ENCODE peak calls at places on chromosome 7, in six cellular contexts. I is kidney, S is iPS-NIHi11, D is hypothalamus, C is HEK293T, F is HT-29. K is an unnamed sample.
A peak's percentile ranks its signal among the peaks of the same experiment; 100 is the strongest.

GRCh38 chr7:843230-843629 is 11.0 kb downstream of the SUN1 start:
- DNase-seq in I (no peak), S (no peak), D (no peak), C (no peak), F (no peak), K (no peak)

GRCh38 chr7:55594414-55594813 is 22.1 kb upstream of the VOPP1 start:
- DNase-seq in I (peak; percentile 56), S (no peak), D (no peak), C (no peak), F (no peak), K (no peak)

GRCh38 chr7:98826811-98827231 is 43.0 kb downstream of the TMEM130 start:
- DNase-seq in I (no peak), S (peak; percentile 44), D (peak; percentile 55), C (no peak), F (no peak), K (peak; percentile 60)

GRCh38 chr7:148650232-148650858 is 48.4 kb upstream of the CUL1 start:
- DNase-seq in I (no peak), S (no peak), D (no peak), C (no peak), F (no peak), K (peak; percentile 65)

GRCh38 chr7:139436806-139437205 is 46.7 kb downstream of the KLRG2 start:
- DNase-seq in I (no peak), S (no peak), D (no peak), C (no peak), F (no peak), K (no peak)

GRCh38 chr7:43593010-43593409 is 10.1 kb downstream of the STK17A start:
- DNase-seq in I (no peak), S (no peak), D (no peak), C (no peak), F (no peak), K (peak; percentile 12)

GRCh38 chr7:17140421-17140820 is 158.0 kb upstream of the AHR start:
- DNase-seq in I (no peak), S (no peak), D (no peak), C (no peak), F (peak; percentile 40), K (no peak)

GRCh38 chr7:74656421-74656910 is 1.1 kb upstream of the GTF2I start:
- DNase-seq in I (peak; percentile 88), S (peak; percentile 55), D (peak; percentile 80), C (peak; percentile 29), F (peak; percentile 65), K (peak; percentile 17)

GRCh38 chr7:5564894-5565293 is 141.3 kb upstream of the TNRC18 start:
- DNase-seq in I (no peak), S (no peak), D (no peak), C (no peak), F (no peak), K (peak; percentile 51)

GRCh38 chr7:116552616-116553015 is 27.8 kb downstream of the CAV1 start:
- DNase-seq in I (no peak), S (no peak), D (no peak), C (no peak), F (no peak), K (no peak)

GRCh38 chr7:151844080-151844827 is 32.7 kb downstream of the PRKAG2 start:
- DNase-seq in I (no peak), S (no peak), D (no peak), C (no peak), F (no peak), K (peak; percentile 28)

GRCh38 chr7:102891693-102892261 is 21.0 kb upstream of the LRRC17 start:
- DNase-seq in I (no peak), S (no peak), D (no peak), C (no peak), F (peak; percentile 11), K (peak; percentile 93)

GRCh38 chr7:4774804-4775280 is 581 bp upstream of the AP5Z1 start:
- DNase-seq in I (peak; percentile 84), S (no peak), D (peak; percentile 42), C (peak; percentile 39), F (no peak), K (peak; percentile 71)

GRCh38 chr7:111363099-111363498 is 199.2 kb downstream of the IMMP2L start:
- DNase-seq in I (no peak), S (no peak), D (no peak), C (no peak), F (no peak), K (peak; percentile 56)

GRCh38 chr7:104341545-104341944 is 13.1 kb downstream of the LHFPL3 start:
- DNase-seq in I (no peak), S (peak; percentile 62), D (peak; percentile 46), C (peak; percentile 33), F (peak; percentile 30), K (no peak)

GRCh38 chr7:88147341-88147740 is 72.5 kb downstream of the SRI start:
- DNase-seq in I (no peak), S (no peak), D (no peak), C (no peak), F (no peak), K (no peak)

GRCh38 chr7:96314402-96315108 is 7.3 kb downstream of the SLC25A13 start:
- DNase-seq in I (no peak), S (peak; percentile 14), D (no peak), C (no peak), F (peak; percentile 38), K (no peak)

GRCh38 chr7:92833766-92834605 is 2.4 kb downstream of the CDK6 start:
- DNase-seq in I (peak; percentile 92), S (peak; percentile 40), D (peak; percentile 80), C (peak; percentile 53), F (peak; percentile 82), K (peak; percentile 73)

GRCh38 chr7:5750026-5750425 is 31.4 kb downstream of the RNF216 start:
- DNase-seq in I (no peak), S (no peak), D (no peak), C (no peak), F (no peak), K (peak; percentile 85)

GRCh38 chr7:45696476-45696875 is 122.3 kb downstream of the ADCY1 start:
- DNase-seq in I (no peak), S (no peak), D (no peak), C (no peak), F (no peak), K (no peak)

GRCh38 chr7:123823898-123824753 is 20.8 kb upstream of the HYAL4 start:
- DNase-seq in I (no peak), S (no peak), D (no peak), C (no peak), F (no peak), K (no peak)

GRCh38 chr7:45881759-45882464 is 6.4 kb upstream of the IGFBP1 start:
- DNase-seq in I (no peak), S (no peak), D (no peak), C (no peak), F (peak; percentile 47), K (peak; percentile 92)

GRCh38 chr7:24783731-24784130 is 26.5 kb upstream of the GSDME start:
- DNase-seq in I (no peak), S (no peak), D (no peak), C (no peak), F (no peak), K (peak; percentile 16)

GRCh38 chr7:101085000-101085948 is at the start of gene TRIM56:
- DNase-seq in I (peak; percentile 98), S (peak; percentile 85), D (peak; percentile 75), C (peak; percentile 60), F (peak; percentile 89), K (peak; percentile 80)

GRCh38 chr7:46881507-46882127 is 700.3 kb downstream of the TNS3 start:
- DNase-seq in I (no peak), S (no peak), D (no peak), C (no peak), F (peak; percentile 14), K (no peak)

GRCh38 chr7:98930921-98931320 is 52.6 kb downstream of the TRRAP start:
- DNase-seq in I (no peak), S (no peak), D (no peak), C (no peak), F (no peak), K (no peak)

GRCh38 chr7:45126201-45126600 is 14.7 kb upstream of the TBRG4 start:
- DNase-seq in I (no peak), S (no peak), D (no peak), C (no peak), F (no peak), K (no peak)

GRCh38 chr7:332646-333398 is 42.9 kb downstream of the FOXL3 start:
- DNase-seq in I (peak; percentile 92), S (peak; percentile 96), D (peak; percentile 80), C (peak; percentile 88), F (peak; percentile 81), K (peak; percentile 24)

GRCh38 chr7:104962781-104963180 is 51.2 kb upstream of the KMT2E start:
- DNase-seq in I (no peak), S (no peak), D (no peak), C (no peak), F (no peak), K (no peak)

GRCh38 chr7:135177021-135177696 is 6.7 kb upstream of the CYREN start:
- DNase-seq in I (no peak), S (no peak), D (no peak), C (no peak), F (peak; percentile 41), K (no peak)

GRCh38 chr7:36278069-36278766 is 111.4 kb upstream of the ANLN start:
- DNase-seq in I (no peak), S (no peak), D (no peak), C (no peak), F (no peak), K (no peak)

GRCh38 chr7:23011222-23011924 is 2.6 kb downstream of the HYCC1 start:
- DNase-seq in I (no peak), S (no peak), D (no peak), C (no peak), F (no peak), K (no peak)

GRCh38 chr7:128121731-128122576 is 90.7 kb upstream of the LRRC4 start:
- DNase-seq in I (peak; percentile 92), S (no peak), D (no peak), C (no peak), F (no peak), K (peak; percentile 16)

GRCh38 chr7:111756687-111757178 is 194.4 kb upstream of the IMMP2L start:
- DNase-seq in I (peak; percentile 91), S (peak; percentile 50), D (peak; percentile 74), C (no peak), F (no peak), K (peak; percentile 72)

GRCh38 chr7:138512092-138512858 is 52.2 kb downstream of the TRIM24 start:
- DNase-seq in I (no peak), S (no peak), D (no peak), C (no peak), F (no peak), K (no peak)

GRCh38 chr7:2244404-2244803 is 2.4 kb downstream of the NUDT1 start:
- DNase-seq in I (no peak), S (no peak), D (no peak), C (no peak), F (no peak), K (no peak)

GRCh38 chr7:151320263-151320845 is 21.3 kb upstream of the NUB1 start:
- DNase-seq in I (no peak), S (no peak), D (no peak), C (no peak), F (no peak), K (no peak)

GRCh38 chr7:155685070-155685790 is 40.8 kb downstream of the RBM33 start:
- DNase-seq in I (no peak), S (no peak), D (no peak), C (no peak), F (no peak), K (no peak)

GRCh38 chr7:47600199-47601118 is 18.5 kb upstream of the TNS3 start:
- DNase-seq in I (no peak), S (no peak), D (no peak), C (no peak), F (peak; percentile 50), K (peak; percentile 81)